ENCODE peak calls at places on chromosome 20, in six cellular contexts. Q, Z, S, T, I and L are unnamed samples.

GRCh38 chr20:11891081-11891826 is 26.4 kb upstream of the BTBD3 start:
- DNase-seq in Q (peak), Z (peak), S (peak), T (peak), I (no peak), L (peak)

GRCh38 chr20:49704932-49705336 is 8.7 kb downstream of the B4GALT5 start:
- DNase-seq in Q (no peak), Z (no peak), S (no peak), T (no peak), I (no peak), L (no peak)

GRCh38 chr20:45470939-45471338 is 1.4 kb downstream of the WFDC2 start:
- DNase-seq in Q (no peak), Z (no peak), S (no peak), T (no peak), I (no peak), L (no peak)

GRCh38 chr20:23624307-23624706 is 13.4 kb downstream of the CST3 start:
- DNase-seq in Q (no peak), Z (no peak), S (no peak), T (no peak), I (no peak), L (no peak)

GRCh38 chr20:42051935-42052334 is 433.8 kb upstream of the CHD6 start:
- DNase-seq in Q (no peak), Z (no peak), S (no peak), T (no peak), I (no peak), L (no peak)

GRCh38 chr20:31716818-31717477 is 5.7 kb downstream of the BCL2L1 start:
- DNase-seq in Q (no peak), Z (no peak), S (no peak), T (no peak), I (no peak), L (peak)

GRCh38 chr20:19964289-19965263 is 52.6 kb upstream of the NAA20 start:
- DNase-seq in Q (peak), Z (no peak), S (no peak), T (no peak), I (no peak), L (no peak)

GRCh38 chr20:4605166-4605565 is 116.5 kb upstream of the PRND start:
- DNase-seq in Q (no peak), Z (no peak), S (no peak), T (no peak), I (no peak), L (no peak)

GRCh38 chr20:21166801-21167200 is 40.9 kb downstream of the KIZ start:
- DNase-seq in Q (no peak), Z (no peak), S (no peak), T (no peak), I (no peak), L (no peak)

GRCh38 chr20:53995949-53996348 is 74.4 kb downstream of the BCAS1 start:
- DNase-seq in Q (no peak), Z (no peak), S (no peak), T (no peak), I (no peak), L (no peak)

GRCh38 chr20:53205046-53205445 is 232.9 kb downstream of the TSHZ2 start:
- DNase-seq in Q (no peak), Z (no peak), S (no peak), T (no peak), I (no peak), L (no peak)

GRCh38 chr20:46260480-46260879 is 47.8 kb downstream of the CDH22 start:
- DNase-seq in Q (no peak), Z (no peak), S (no peak), T (no peak), I (no peak), L (no peak)

GRCh38 chr20:33521461-33521860 is 31.6 kb downstream of the CBFA2T2 start:
- DNase-seq in Q (no peak), Z (no peak), S (no peak), T (no peak), I (no peak), L (no peak)

GRCh38 chr20:63035284-63036185 is 28.8 kb upstream of the BHLHE23 start:
- DNase-seq in Q (no peak), Z (no peak), S (no peak), T (peak), I (no peak), L (no peak)

GRCh38 chr20:25484911-25485511 is 77.5 kb downstream of the GINS1 start:
- DNase-seq in Q (no peak), Z (no peak), S (no peak), T (no peak), I (no peak), L (no peak)

GRCh38 chr20:4468114-4468513 is 253.6 kb upstream of the PRND start:
- DNase-seq in Q (no peak), Z (no peak), S (no peak), T (no peak), I (no peak), L (no peak)

GRCh38 chr20:61958773-61959172 is 106.9 kb downstream of the TAF4 start:
- DNase-seq in Q (no peak), Z (no peak), S (no peak), T (peak), I (no peak), L (no peak)

GRCh38 chr20:12090920-12091319 is 173.2 kb downstream of the BTBD3 start:
- DNase-seq in Q (no peak), Z (no peak), S (no peak), T (no peak), I (no peak), L (no peak)

GRCh38 chr20:34061695-34062094 is 50.3 kb downstream of the EIF2S2 start:
- DNase-seq in Q (no peak), Z (no peak), S (no peak), T (no peak), I (no peak), L (no peak)

GRCh38 chr20:11178946-11179654 is 505.3 kb upstream of the JAG1 start:
- DNase-seq in Q (peak), Z (no peak), S (no peak), T (no peak), I (no peak), L (no peak)

GRCh38 chr20:44704551-44704971 is 10.6 kb upstream of the CCN5 start:
- DNase-seq in Q (peak), Z (no peak), S (no peak), T (no peak), I (no peak), L (no peak)

GRCh38 chr20:57470212-57470522 is 54.8 kb downstream of the CTCFL start:
- DNase-seq in Q (no peak), Z (no peak), S (no peak), T (peak), I (no peak), L (no peak)

GRCh38 chr20:47113362-47114118 is 218.9 kb downstream of the EYA2 start:
- DNase-seq in Q (no peak), Z (no peak), S (no peak), T (no peak), I (no peak), L (no peak)

GRCh38 chr20:50913976-50914375 is 17.3 kb downstream of the ADNP start:
- DNase-seq in Q (peak), Z (no peak), S (no peak), T (no peak), I (no peak), L (no peak)